ENCODE peak calls at places on chromosome 12, in five cellular contexts. J is GM03348, C is adrenal gland, D is HFFc6, P is left ventricle myocardium superior. K is an unnamed sample.

GRCh38 chr12:110372056-110372425 is 31.5 kb downstream of the ANAPC7 start:
- DNase-seq in C (peak; percentile 13), J (no peak), P (no peak), D (no peak), K (no peak)

GRCh38 chr12:45687081-45688015 is 42.2 kb upstream of the ARID2 start:
- DNase-seq in J (no peak), P (no peak), C (no peak), D (no peak), K (no peak)

GRCh38 chr12:53065470-53065869 is 13.7 kb downstream of the SPRYD3 start:
- DNase-seq in C (peak; percentile 32), D (no peak), J (no peak), P (peak; percentile 40), K (no peak)

GRCh38 chr12:4745249-4745648 is 25.0 kb downstream of the GALNT8 start:
- DNase-seq in C (no peak), J (no peak), D (no peak), P (peak; percentile 67), K (no peak)

GRCh38 chr12:50059440-50060119 is 2.2 kb downstream of the ASIC1 start:
- DNase-seq in D (no peak), C (no peak), P (no peak), J (no peak), K (no peak)

GRCh38 chr12:69653703-69654102 is 43.0 kb upstream of the LRRC10 start:
- DNase-seq in C (no peak), D (no peak), P (no peak), J (no peak), K (no peak)

GRCh38 chr12:20122274-20122673 is 246.1 kb upstream of the PDE3A start:
- DNase-seq in J (no peak), P (no peak), C (no peak), D (no peak), K (no peak)

GRCh38 chr12:124640096-124640495 is 72.7 kb upstream of the NCOR2 start:
- DNase-seq in J (peak; percentile 29), P (no peak), D (peak; percentile 64), C (peak; percentile 31), K (no peak)

GRCh38 chr12:111268738-111269572 is 99.9 kb downstream of the PHETA1 start:
- DNase-seq in C (no peak), J (no peak), P (no peak), D (no peak), K (no peak)

GRCh38 chr12:53047221-53048032 is 2.4 kb upstream of the TNS2 start:
- DNase-seq in P (peak; percentile 93), D (peak; percentile 56), C (peak; percentile 91), J (peak; percentile 93), K (peak; percentile 70)

GRCh38 chr12:32558941-32559340 is 120.2 kb upstream of the DNM1L start:
- DNase-seq in C (no peak), P (no peak), D (peak; percentile 63), J (peak; percentile 73), K (no peak)

GRCh38 chr12:19752712-19753111 is 313.4 kb downstream of the AEBP2 start:
- DNase-seq in C (no peak), J (no peak), P (no peak), D (no peak), K (no peak)

GRCh38 chr12:128325646-128326045 is 58.7 kb downstream of the TMEM132C start:
- DNase-seq in D (no peak), J (no peak), P (no peak), C (no peak), K (no peak)

GRCh38 chr12:22459872-22460490 is 84.4 kb downstream of the C2CD5 start:
- DNase-seq in P (no peak), C (no peak), J (peak; percentile 41), D (peak; percentile 48), K (no peak)

GRCh38 chr12:31989987-31990386 is 30.8 kb downstream of the RESF1 start:
- DNase-seq in J (no peak), P (no peak), D (no peak), C (no peak), K (no peak)

GRCh38 chr12:104720346-104721064 is 237.6 kb downstream of the SLC41A2 start:
- DNase-seq in C (no peak), D (no peak), P (no peak), J (peak; percentile 50), K (peak; percentile 35)

GRCh38 chr12:117192057-117192456 is 1.8 kb upstream of the FBXO21 start:
- DNase-seq in P (no peak), C (peak; percentile 26), D (no peak), J (no peak), K (no peak)

GRCh38 chr12:120693848-120694247 is 6.9 kb downstream of the MLEC start:
- DNase-seq in C (no peak), D (no peak), J (no peak), P (no peak), K (no peak)

GRCh38 chr12:46983959-46984833 is 95.2 kb upstream of the PCED1B start:
- DNase-seq in P (no peak), J (peak; percentile 65), C (peak; percentile 52), D (peak; percentile 71), K (peak; percentile 4)

GRCh38 chr12:11510671-11511070 is 115.3 kb upstream of the PRB2 start:
- DNase-seq in J (no peak), D (no peak), P (no peak), C (no peak), K (no peak)

GRCh38 chr12:107159384-107159900 is 66.1 kb upstream of the CRY1 start:
- DNase-seq in C (no peak), P (no peak), D (no peak), J (no peak), K (no peak)

GRCh38 chr12:131894981-131895639 is 688 bp downstream of the ULK1 start:
- DNase-seq in P (peak; percentile 43), J (no peak), D (no peak), C (peak; percentile 30), K (no peak)

GRCh38 chr12:121709478-121709890 is 3.1 kb upstream of the TMEM120B start:
- DNase-seq in P (no peak), C (no peak), J (no peak), D (peak; percentile 83), K (no peak)

GRCh38 chr12:54213084-54213483 is 24.3 kb upstream of the SMUG1 start:
- DNase-seq in C (no peak), J (no peak), P (no peak), D (peak; percentile 12), K (no peak)

GRCh38 chr12:129821964-129822363 is 81.9 kb downstream of the TMEM132D start:
- DNase-seq in P (no peak), C (no peak), D (no peak), J (no peak), K (no peak)

K was measured in activated T-helper 1 cell treated with anti-CD3 and anti-CD28 coated beads, Interleukin-2, amount 50 U/mL, for 16 hours.